ENCODE peak calls at places on chromosomes 11 and 22, in ten cellular contexts. S is kidney; P is stimulated activated CD8-positive, alpha-beta memory T cell treated with anti-CD3 and anti-CD28 coated beads, Interleukin-4, amount 100 ng/mL, for 48 hours; H is SK-N-DZ; C is GM12891; K is RPMI8226; N is activated CD4-positive, alpha-beta T cell treated with anti-CD3 and anti-CD28 coated beads, Interleukin-2, amount 50 U/mL, for 48 hours; R is fibroblast of the conjunctiva; Q is fibroblast of pulmonary artery; W is brain microvascular endothelial cell. F is an unnamed sample.

GRCh38 chr11:17629113-17629512 is 82.1 kb downstream of the OTOG start:
- DNase-seq in S (no peak), R (no peak), P (no peak), N (no peak), W (no peak), Q (no peak), H (no peak), K (no peak), C (no peak), F (no peak)

GRCh38 chr11:126160345-126161145 is 50.9 kb downstream of the RPUSD4 start:
- DNase-seq in P (no peak), S (no peak), R (no peak), K (no peak), Q (no peak), W (no peak), N (no peak), C (no peak), H (no peak), F (no peak)

GRCh38 chr22:39543095-39543494 is 10.5 kb upstream of the RPS19BP1 start:
- DNase-seq in Q (peak), C (no peak), N (peak), R (no peak), S (no peak), W (no peak), P (peak), H (no peak), K (peak), F (no peak)

GRCh38 chr11:106695506-106695905 is 322.8 kb downstream of the GUCY1A2 start:
- DNase-seq in P (no peak), C (no peak), S (no peak), Q (peak), H (no peak), W (peak), N (no peak), R (peak), K (no peak), F (no peak)

GRCh38 chr11:127000291-127000968 is at the start of gene KIRREL3:
- DNase-seq in N (peak), C (no peak), K (no peak), P (no peak), S (peak), W (no peak), H (no peak), Q (no peak), R (no peak), F (no peak)

GRCh38 chr11:111189466-111189865 is 56.1 kb upstream of the POU2AF2 start:
- DNase-seq in K (no peak), R (no peak), N (no peak), S (no peak), P (no peak), H (no peak), Q (no peak), C (no peak), W (no peak), F (no peak)

GRCh38 chr22:17283423-17283822 is 64.2 kb upstream of the ADA2 start:
- DNase-seq in C (no peak), W (no peak), Q (no peak), K (no peak), R (no peak), H (no peak), P (no peak), S (peak), N (no peak), F (no peak)

GRCh38 chr22:48185656-48186055 is 1423.2 kb downstream of the TBC1D22A start:
- DNase-seq in S (no peak), Q (no peak), W (no peak), R (no peak), C (no peak), K (peak), P (no peak), H (no peak), N (no peak), F (no peak)